ENCODE peak calls at places on chromosomes 3 and 15, in ten cellular contexts. E is MM.1S, Y is ovary, M is thoracic aorta, F is fibroblast of lung, S is GM23248, B is colonic mucosa, K is heart right ventricle, I is GM23338, P is uterus. W is an unnamed sample.

GRCh38 chr15:77021803-77022381 is 27.0 kb downstream of the PSTPIP1 start:
- DNase-seq in E (peak; percentile 68), Y (no peak), M (no peak), F (peak; percentile 24), S (peak; percentile 70), B (no peak), K (no peak), I (no peak), P (no peak), W (no peak)

GRCh38 chr3:174737966-174738365 is 121.2 kb upstream of the NAALADL2 start:
- DNase-seq in E (no peak), Y (no peak), M (no peak), F (peak; percentile 41), S (peak; percentile 13), B (no peak), K (no peak), I (no peak), P (no peak), W (no peak)

GRCh38 chr3:56810912-56811544 is 9.3 kb upstream of the ARHGEF3 start:
- DNase-seq in E (no peak), Y (no peak), M (no peak), F (no peak), S (no peak), B (no peak), K (no peak), I (no peak), P (no peak), W (no peak)

GRCh38 chr3:125374501-125374995 is 577 bp downstream of the ZNF148 start:
- DNase-seq in E (peak; percentile 19), Y (no peak), M (no peak), F (peak; percentile 47), S (peak; percentile 71), B (peak; percentile 51), K (peak; percentile 35), I (peak; percentile 83), P (no peak), W (no peak)

GRCh38 chr15:90826886-90827435 is 41.4 kb upstream of the FURIN start:
- DNase-seq in E (no peak), Y (no peak), M (no peak), F (no peak), S (no peak), B (no peak), K (no peak), I (no peak), P (no peak), W (no peak)

GRCh38 chr3:127087441-127087840 is 104.5 kb downstream of the PLXNA1 start:
- DNase-seq in E (no peak), Y (no peak), M (no peak), F (no peak), S (no peak), B (no peak), K (no peak), I (no peak), P (no peak), W (no peak)

GRCh38 chr3:100198579-100199269 is 62.1 kb upstream of the TBC1D23 start:
- DNase-seq in E (no peak), Y (no peak), M (no peak), F (no peak), S (no peak), B (no peak), K (no peak), I (no peak), P (no peak), W (peak; percentile 77)

GRCh38 chr3:63706321-63707085 is 54.0 kb downstream of the SNTN start:
- DNase-seq in E (no peak), Y (no peak), M (no peak), F (no peak), S (peak; percentile 62), B (no peak), K (no peak), I (no peak), P (no peak), W (no peak)

GRCh38 chr3:184284696-184285095 is 8.9 kb downstream of the ECE2 start:
- DNase-seq in E (peak; percentile 30), Y (no peak), M (no peak), F (peak; percentile 74), S (peak; percentile 79), B (peak; percentile 27), K (no peak), I (peak; percentile 95), P (no peak), W (no peak)

GRCh38 chr3:100063929-100064461 is 50.3 kb downstream of the FILIP1L start:
- DNase-seq in E (no peak), Y (no peak), M (no peak), F (peak; percentile 79), S (peak; percentile 48), B (no peak), K (no peak), I (no peak), P (no peak), W (no peak)

GRCh38 chr15:32936283-32936918 is 218.6 kb downstream of the GREM1 start:
- DNase-seq in E (no peak), Y (no peak), M (no peak), F (peak; percentile 79), S (peak; percentile 64), B (no peak), K (no peak), I (peak; percentile 65), P (no peak), W (no peak)

GRCh38 chr15:40054056-40054745 is 15.2 kb upstream of the SRP14 start:
- DNase-seq in E (peak; percentile 67), Y (no peak), M (no peak), F (no peak), S (peak; percentile 77), B (no peak), K (no peak), I (no peak), P (no peak), W (no peak)

GRCh38 chr15:40054746-40055575 is 16.0 kb upstream of the SRP14 start:
- DNase-seq in E (peak; percentile 92), Y (no peak), M (no peak), F (peak; percentile 67), S (peak; percentile 31), B (peak; percentile 58), K (no peak), I (no peak), P (no peak), W (no peak)

GRCh38 chr15:40051616-40052415 is 12.8 kb upstream of the SRP14 start:
- DNase-seq in E (no peak), Y (no peak), M (no peak), F (no peak), S (no peak), B (peak; percentile 80), K (no peak), I (no peak), P (no peak), W (no peak)

GRCh38 chr15:40052604-40053003 is 13.6 kb upstream of the SRP14 start:
- DNase-seq in E (no peak), Y (no peak), M (no peak), F (no peak), S (no peak), B (peak; percentile 78), K (no peak), I (no peak), P (no peak), W (no peak)

GRCh38 chr15:40053234-40054055 is 14.5 kb upstream of the SRP14 start:
- DNase-seq in E (no peak), Y (no peak), M (no peak), F (no peak), S (no peak), B (no peak), K (no peak), I (peak; percentile 53), P (no peak), W (no peak)
- H3K27ac ChIP-seq in E (peak overlapping the region; percentile 92), Y (no peak overlapping the region), M (no peak overlapping the region), F (no peak overlapping the region), S (no peak overlapping the region), B (peak overlapping the region; percentile 78), K (no peak overlapping the region), I (no peak overlapping the region), P (no peak overlapping the region), W (no peak overlapping the region)

GRCh38 chr3:128380719-128381118 is 86.0 kb downstream of the DNAJB8 start:
- DNase-seq in E (no peak), Y (no peak), M (no peak), F (no peak), S (no peak), B (no peak), K (no peak), I (no peak), P (no peak), W (no peak)

GRCh38 chr3:128380295-128380694 is 86.4 kb downstream of the DNAJB8 start:
- DNase-seq in E (no peak), Y (no peak), M (no peak), F (no peak), S (no peak), B (no peak), K (no peak), I (no peak), P (no peak), W (no peak)

GRCh38 chr3:128383316-128384235 is 83.1 kb downstream of the DNAJB8 start:
- DNase-seq in E (peak; percentile 85), Y (peak; percentile 55), M (peak; percentile 40), F (peak; percentile 43), S (peak; percentile 62), B (peak; percentile 93), K (peak; percentile 77), I (no peak), P (peak; percentile 72), W (no peak)

GRCh38 chr3:128381609-128382008 is 85.1 kb downstream of the DNAJB8 start:
- DNase-seq in E (no peak), Y (no peak), M (no peak), F (no peak), S (no peak), B (peak; percentile 42), K (no peak), I (no peak), P (no peak), W (no peak)

GRCh38 chr3:128382221-128382807 is 84.4 kb downstream of the DNAJB8 start:
- DNase-seq in E (no peak), Y (no peak), M (no peak), F (no peak), S (no peak), B (peak; percentile 67), K (peak; percentile 44), I (no peak), P (peak; percentile 57), W (no peak)
- H3K27ac ChIP-seq in E (no peak overlapping the region), Y (no peak overlapping the region), M (peak overlapping the region; percentile 84), F (no peak overlapping the region), S (no peak overlapping the region), B (peak overlapping the region; percentile 24), K (peak overlapping the region; percentile 78), I (no peak overlapping the region), P (peak overlapping the region; percentile 75), W (no peak overlapping the region)

GRCh38 chr15:68209272-68209671 is 4.1 kb upstream of the CALML4 start:
- DNase-seq in E (no peak), Y (no peak), M (no peak), F (no peak), S (no peak), B (no peak), K (no peak), I (no peak), P (no peak), W (no peak)
- H3K27ac ChIP-seq in E (peak overlapping the region; percentile 51), Y (no peak overlapping the region), M (no peak overlapping the region), F (no peak overlapping the region), S (no peak overlapping the region), B (no peak overlapping the region), K (peak overlapping the region; percentile 56), I (no peak overlapping the region), P (no peak overlapping the region), W (no peak overlapping the region)

DNA sequence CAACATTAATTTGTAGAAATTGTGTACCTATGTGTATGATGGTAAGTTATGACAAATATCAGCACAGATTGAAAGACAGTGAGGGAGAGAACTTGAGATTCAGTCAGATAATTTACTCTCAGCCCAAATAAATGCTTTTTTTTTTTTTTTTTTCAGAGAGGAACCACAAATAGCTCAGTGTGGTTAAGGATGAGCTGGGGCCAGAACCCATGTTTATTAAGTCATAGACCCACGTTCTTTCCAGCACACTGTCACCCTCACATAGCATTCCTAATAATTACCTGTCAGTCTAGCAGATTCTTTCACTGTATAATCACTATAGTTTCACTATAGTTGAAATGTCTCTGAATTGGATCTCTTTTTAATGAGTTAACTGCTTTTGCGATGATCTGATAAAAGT is 246.1 kb downstream of the ZIC1 start:
- DNase-seq in E (no peak), Y (no peak), M (no peak), F (no peak), S (peak; percentile 84), B (no peak), K (no peak), I (no peak), P (no peak), W (no peak)
- H3K27ac ChIP-seq in E (no peak overlapping the region), Y (no peak overlapping the region), M (no peak overlapping the region), F (no peak overlapping the region), S (peak overlapping the region; percentile 79), B (no peak overlapping the region), K (peak overlapping the region; percentile 1), I (no peak overlapping the region), P (no peak overlapping the region), W (no peak overlapping the region)

W was measured in esophagus muscularis mucosa.